ENCODE peak calls at places on chromosomes 7 and 10, in seven cellular contexts. J is fibroblast of pulmonary artery; S is SIG-M5; V is GM20000; K is choroid plexus epithelial cell; U is stimulated activated CD8-positive, alpha-beta memory T cell treated with anti-CD3 and anti-CD28 coated beads, Interleukin-2, amount 100 ng/mL, for 1 hour; L is right lobe of liver. D is an unnamed sample.

GRCh38 chr7:83613232-83613631 is 35.7 kb downstream of the SEMA3E start:
- DNase-seq in S (no peak), V (no peak), J (no peak), U (no peak), K (no peak), L (no peak), D (no peak)

GRCh38 chr7:101162551-101163280 is 2.7 kb downstream of the VGF start:
- DNase-seq in K (peak; percentile 54), S (no peak), L (no peak), J (peak; percentile 47), V (peak; percentile 70), U (no peak), D (no peak)

GRCh38 chr7:148234715-148235114 is 355.9 kb upstream of the C7orf33 start:
- DNase-seq in J (no peak), S (no peak), K (no peak), L (no peak), U (no peak), V (no peak), D (no peak)

GRCh38 chr7:6709808-6710207 is 3.1 kb upstream of the ZNF12 start:
- DNase-seq in L (peak; percentile 55), S (no peak), J (no peak), U (no peak), K (no peak), V (no peak), D (no peak)

GRCh38 chr10:79152423-79152817 is 83.7 kb downstream of the ZMIZ1 start:
- DNase-seq in U (no peak), V (no peak), J (no peak), K (no peak), L (no peak), S (no peak), D (no peak)

GRCh38 chr10:73898730-73899400 is 12.1 kb upstream of the PLAU start:
- DNase-seq in L (no peak), S (no peak), V (no peak), J (no peak), K (no peak), U (no peak), D (no peak)

GRCh38 chr10:96473866-96474265 is 39.9 kb downstream of the TLL2 start:
- DNase-seq in U (no peak), K (no peak), S (no peak), L (no peak), V (no peak), J (no peak), D (no peak)

GRCh38 chr10:110357252-110357780 is 52.6 kb upstream of the SMNDC1 start:
- DNase-seq in J (peak; percentile 94), K (peak; percentile 92), S (no peak), L (no peak), U (no peak), V (peak; percentile 61), D (peak; percentile 84)

GRCh38 chr10:101889256-101890210 is 45.9 kb upstream of the KCNIP2 start:
- DNase-seq in J (peak; percentile 87), V (peak; percentile 64), S (no peak), K (peak; percentile 91), U (peak; percentile 41), L (peak; percentile 75), D (peak; percentile 83)

GRCh38 chr10:46326066-46326465 is 39.3 kb downstream of the ANTXRL start:
- DNase-seq in K (no peak), L (no peak), U (no peak), V (no peak), S (no peak), J (no peak), D (no peak)

GRCh38 chr10:73585223-73585784 is 5.8 kb downstream of the USP54 start:
- DNase-seq in L (no peak), K (peak; percentile 63), S (no peak), U (no peak), J (no peak), V (no peak), D (peak; percentile 32)

GRCh38 chr10:74854610-74855009 is 28.2 kb downstream of the KAT6B start:
- DNase-seq in K (peak; percentile 41), L (no peak), V (peak; percentile 10), S (no peak), U (no peak), J (no peak), D (no peak)

GRCh38 chr7:12729112-12729511 is 41.7 kb downstream of the ARL4A start:
- DNase-seq in S (no peak), L (peak; percentile 76), J (peak; percentile 88), U (no peak), V (no peak), K (peak; percentile 83), D (peak; percentile 72)

GRCh38 chr7:26857534-26858228 is 6.7 kb downstream of the SKAP2 start:
- DNase-seq in U (no peak), J (peak; percentile 28), K (peak; percentile 7), V (peak; percentile 8), L (no peak), S (no peak), D (no peak)

GRCh38 chr7:80699656-80700318 is 61.3 kb downstream of the CD36 start:
- DNase-seq in K (peak; percentile 48), L (no peak), J (peak; percentile 16), V (no peak), S (no peak), U (no peak), D (no peak)